ENCODE peak calls at places on chromosomes 11 and 22, in eight cellular contexts. X is substantia nigra, E is right lobe of liver, G is trophoblast cell, W is H1, Q is neural progenitor cell, P is keratinocyte, T is GM23248. H is an unnamed sample.
A peak's percentile ranks its signal among the peaks of the same experiment; 100 is the strongest.

GRCh38 chr11:79007811-79008294 is 433.0 kb downstream of the TENM4 start:
- DNase-seq in G (no peak), X (no peak), E (no peak), W (no peak), Q (no peak), T (no peak), P (no peak), H (no peak)

GRCh38 chr22:48449466-48450187 is 1378.0 kb downstream of the BRD1 start:
- DNase-seq in Q (no peak), P (no peak), E (peak; percentile 42), T (peak; percentile 12), W (no peak), X (no peak), G (no peak), H (no peak)

GRCh38 chr22:43555561-43556515 is 144.0 kb downstream of the MPPED1 start:
- DNase-seq in P (no peak), Q (no peak), G (no peak), E (no peak), X (no peak), T (no peak), W (peak; percentile 36), H (no peak)

GRCh38 chr11:975824-976223 is 50.2 kb downstream of the AP2A2 start:
- DNase-seq in P (no peak), T (peak; percentile 63), Q (peak; percentile 78), E (no peak), X (no peak), G (peak; percentile 25), W (peak; percentile 69), H (peak; percentile 52)

GRCh38 chr11:46936138-46937110 is at the start of gene CSTPP1:
- DNase-seq in T (peak; percentile 97), Q (peak; percentile 97), E (peak; percentile 94), X (peak; percentile 83), G (peak; percentile 97), W (peak; percentile 96), P (no peak), H (peak; percentile 92)

GRCh38 chr22:38412435-38413084 is 42.4 kb downstream of the KCNJ4 start:
- DNase-seq in X (no peak), T (peak; percentile 21), Q (peak; percentile 34), E (peak; percentile 50), P (no peak), W (peak; percentile 94), G (peak; percentile 94), H (no peak)

GRCh38 chr22:25112538-25113253 is 87.0 kb upstream of the CRYBB3 start:
- DNase-seq in X (no peak), Q (no peak), G (no peak), P (no peak), T (no peak), W (no peak), E (peak; percentile 55), H (no peak)

GRCh38 chr22:46171940-46172339 is 21.6 kb downstream of the PPARA start:
- DNase-seq in P (peak; percentile 49), T (peak; percentile 91), G (no peak), Q (no peak), W (no peak), X (no peak), E (no peak), H (peak; percentile 74)

GRCh38 chr22:26642465-26643367 is 14.7 kb upstream of the MIAT start:
- DNase-seq in G (no peak), W (peak; percentile 64), T (no peak), Q (peak; percentile 54), P (no peak), E (no peak), X (no peak), H (no peak)

GRCh38 chr11:574632-575323 is 1.5 kb upstream of the PHRF1 start:
- DNase-seq in E (no peak), Q (no peak), W (no peak), T (peak; percentile 65), G (no peak), P (no peak), X (no peak), H (no peak)

GRCh38 chr11:74948546-74948897 is 369 bp downstream of the XRRA1 start:
- DNase-seq in Q (no peak), W (no peak), X (no peak), T (peak; percentile 54), P (no peak), E (no peak), G (no peak), H (no peak)

GRCh38 chr11:70398834-70399680 is 728 bp downstream of the CTTN start:
- DNase-seq in G (peak; percentile 72), T (no peak), E (peak; percentile 54), P (no peak), Q (no peak), W (no peak), X (no peak), H (no peak)

GRCh38 chr11:36441610-36442208 is 68.4 kb downstream of the TRAF6 start:
- DNase-seq in X (no peak), T (no peak), Q (no peak), E (no peak), G (no peak), W (no peak), P (no peak), H (no peak)

GRCh38 chr11:134229131-134229790 is 4.8 kb downstream of the VPS26B start:
- DNase-seq in E (no peak), G (peak; percentile 26), X (no peak), Q (no peak), T (peak; percentile 62), P (no peak), W (no peak), H (no peak)

GRCh38 chr11:10893713-10894112 is 35.9 kb upstream of the ZBED5 start:
- DNase-seq in G (peak; percentile 43), X (no peak), P (no peak), W (no peak), E (no peak), T (peak; percentile 72), Q (no peak), H (peak; percentile 89)

GRCh38 chr11:65188486-65188885 is 6.8 kb downstream of the CAPN1 start:
- DNase-seq in Q (no peak), W (no peak), E (peak; percentile 40), P (no peak), X (no peak), G (no peak), T (no peak), H (no peak)
- H3K27ac ChIP-seq in Q (no peak overlapping the region), W (no peak overlapping the region), E (no peak overlapping the region), P (no peak overlapping the region), X (no peak overlapping the region), G (no peak overlapping the region), T (no peak overlapping the region), H (no peak overlapping the region)

GRCh38 chr22:30208631-30209603 is 37.6 kb downstream of the LIF start:
- DNase-seq in P (no peak), E (peak; percentile 57), G (peak; percentile 59), X (no peak), W (no peak), T (peak; percentile 83), Q (no peak), H (peak; percentile 97)

GRCh38 chr22:30209642-30210041 is 36.9 kb downstream of the LIF start:
- DNase-seq in E (peak; percentile 35), X (no peak), W (no peak), G (no peak), Q (no peak), P (no peak), T (no peak), H (no peak)

GRCh38 chr22:30204742-30205111 is 41.8 kb downstream of the LIF start:
- DNase-seq in Q (no peak), T (peak; percentile 93), G (no peak), P (no peak), W (no peak), X (no peak), E (peak; percentile 45), H (peak; percentile 84)

GRCh38 chr22:30205281-30206115 is 41.1 kb downstream of the LIF start:
- DNase-seq in P (no peak), T (peak; percentile 97), G (peak; percentile 42), X (no peak), E (peak; percentile 38), Q (no peak), W (no peak), H (peak; percentile 100)

DNA sequence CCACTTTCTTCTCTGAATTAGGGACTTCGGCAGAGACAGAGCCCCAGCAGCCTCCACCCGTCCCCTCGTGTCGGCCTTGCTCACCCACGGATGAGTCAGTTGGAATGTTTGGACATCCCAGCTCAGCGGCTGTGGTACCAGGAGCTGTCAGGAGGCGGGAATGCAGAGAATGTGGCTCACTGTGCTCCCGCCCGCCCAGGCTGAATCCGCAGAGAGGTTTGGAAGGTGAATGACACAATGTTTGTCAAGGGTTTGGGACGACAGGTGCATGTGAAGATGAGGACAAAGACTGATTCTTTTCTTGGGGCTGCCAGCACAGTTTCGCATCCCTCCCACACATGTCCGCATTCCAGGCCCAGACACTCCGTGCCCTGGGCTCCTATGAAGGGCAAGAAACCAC is 39.6 kb downstream of the LIF start:
- DNase-seq in T (peak; percentile 99), W (no peak), Q (peak; percentile 76), X (no peak), G (peak; percentile 89), E (peak; percentile 43), P (no peak), H (peak; percentile 99)
- H3K27ac ChIP-seq in T (peak overlapping the region; percentile 98), W (no peak overlapping the region), Q (no peak overlapping the region), X (peak overlapping the region; percentile 42), G (no peak overlapping the region), E (no peak overlapping the region), P (peak overlapping the region; percentile 5), H (peak overlapping the region; percentile 97)

GRCh38 chr11:100857236-100858005 is 170.3 kb downstream of the ARHGAP42 start:
- DNase-seq in P (no peak), X (no peak), Q (peak; percentile 57), W (no peak), G (peak; percentile 53), E (no peak), T (no peak), H (peak; percentile 24)
- H3K27ac ChIP-seq in P (no peak overlapping the region), X (no peak overlapping the region), Q (no peak overlapping the region), W (no peak overlapping the region), G (no peak overlapping the region), E (no peak overlapping the region), T (no peak overlapping the region), H (no peak overlapping the region)

GRCh38 chr11:119616586-119617342 is 112.2 kb downstream of the NECTIN1 start:
- DNase-seq in Q (no peak), G (no peak), P (no peak), X (no peak), W (no peak), E (no peak), T (no peak), H (no peak)

GRCh38 chr11:119618208-119618909 is 110.6 kb downstream of the NECTIN1 start:
- DNase-seq in W (no peak), G (peak; percentile 24), Q (peak; percentile 46), X (peak; percentile 87), E (no peak), T (no peak), P (no peak), H (no peak)

GRCh38 chr11:119615879-119616190 is 113.2 kb downstream of the NECTIN1 start:
- DNase-seq in G (no peak), Q (no peak), P (no peak), X (no peak), W (no peak), E (no peak), T (no peak), H (no peak)

GRCh38 chr11:119615003-119615878 is 113.8 kb downstream of the NECTIN1 start:
- DNase-seq in G (peak; percentile 17), X (peak; percentile 75), T (peak; percentile 83), W (no peak), Q (no peak), P (peak; percentile 54), E (no peak), H (peak; percentile 90)

DNA sequence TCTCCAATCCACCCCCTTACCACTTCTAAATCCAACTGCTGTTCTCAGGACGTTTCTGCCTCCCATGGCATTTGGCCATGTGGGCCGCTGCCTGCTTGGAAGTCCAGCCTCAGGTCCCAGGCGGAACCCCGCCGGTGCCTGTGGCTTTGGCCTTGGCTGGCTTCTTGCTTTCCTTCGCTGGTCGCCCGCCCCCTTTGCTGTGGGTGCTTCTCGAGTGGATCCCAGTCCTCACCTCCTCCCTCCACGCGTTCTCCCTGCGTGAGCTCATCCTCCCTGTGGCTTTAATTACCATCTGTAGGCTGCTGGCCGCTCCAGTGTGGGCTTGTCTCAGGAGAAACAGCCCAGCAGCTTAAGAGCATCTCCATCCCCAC is 111.7 kb downstream of the NECTIN1 start:
- DNase-seq in T (peak; percentile 22), E (no peak), W (no peak), X (no peak), G (no peak), P (no peak), Q (no peak), H (no peak)
- H3K27ac ChIP-seq in T (no peak overlapping the region), E (no peak overlapping the region), W (no peak overlapping the region), X (peak overlapping the region; percentile 94), G (no peak overlapping the region), P (no peak overlapping the region), Q (no peak overlapping the region), H (no peak overlapping the region)